ENCODE peak calls at places on chromosomes 6 and 20, in four cellular contexts. M is ovary, D is colonic mucosa, X is astrocyte of the spinal cord. A is an unnamed sample.

GRCh38 chr6:111925296-111925695 is 52.0 kb upstream of the FYN start:
- DNase-seq in M (no peak), D (no peak), X (peak), A (peak)

GRCh38 chr6:75719133-75719532 is 29.9 kb upstream of the MYO6 start:
- DNase-seq in M (no peak), D (no peak), X (no peak), A (no peak)

GRCh38 chr20:25344634-25345033 is 46.0 kb downstream of the ABHD12 start:
- DNase-seq in M (no peak), D (no peak), X (no peak), A (no peak)

GRCh38 chr20:38315290-38315966 is 11.5 kb downstream of the BPI start:
- DNase-seq in M (peak), D (no peak), X (peak), A (peak)

GRCh38 chr6:144145546-144145945 is 4.8 kb upstream of the STX11 start:
- DNase-seq in M (no peak), D (no peak), X (no peak), A (no peak)

GRCh38 chr6:157681041-157681650 is 141.9 kb upstream of the SNX9 start:
- DNase-seq in M (no peak), D (no peak), X (no peak), A (peak)

GRCh38 chr20:50338479-50339195 is 148.0 kb downstream of the CEBPB start:
- DNase-seq in M (no peak), D (no peak), X (peak), A (no peak)

GRCh38 chr20:62161347-62161746 is 17.8 kb downstream of the SS18L1 start:
- DNase-seq in M (no peak), D (no peak), X (peak), A (peak)

GRCh38 chr20:51437182-51437923 is 105.2 kb downstream of the NFATC2 start:
- DNase-seq in M (no peak), D (no peak), X (no peak), A (no peak)

GRCh38 chr6:31752739-31753319 is 9.6 kb upstream of the SAPCD1 start:
- DNase-seq in M (no peak), D (no peak), X (peak), A (peak)

GRCh38 chr6:31202259-31203166 is 32.0 kb upstream of the POU5F1 start:
- DNase-seq in M (no peak), D (peak), X (no peak), A (no peak)

GRCh38 chr6:113640046-113640445 is 217.1 kb upstream of the MARCKS start:
- DNase-seq in M (no peak), D (peak), X (no peak), A (no peak)
- H3K4me3 ChIP-seq in M (no peak), D (no peak), X (no peak), A (no peak)

GRCh38 chr20:53395188-53395923 is 198.3 kb downstream of the ZNF217 start:
- DNase-seq in M (no peak), D (no peak), X (no peak), A (no peak)
- TF ChIP-seq CTCF in M (no peak), D (no peak), X (no peak), A (no peak)

GRCh38 chr6:95572098-95572497 is 5.2 kb upstream of the MANEA start:
- DNase-seq in M (no peak), D (no peak), X (no peak), A (no peak)
- H3K4me3 ChIP-seq in M (no peak), D (no peak), X (no peak), A (no peak)

DNA sequence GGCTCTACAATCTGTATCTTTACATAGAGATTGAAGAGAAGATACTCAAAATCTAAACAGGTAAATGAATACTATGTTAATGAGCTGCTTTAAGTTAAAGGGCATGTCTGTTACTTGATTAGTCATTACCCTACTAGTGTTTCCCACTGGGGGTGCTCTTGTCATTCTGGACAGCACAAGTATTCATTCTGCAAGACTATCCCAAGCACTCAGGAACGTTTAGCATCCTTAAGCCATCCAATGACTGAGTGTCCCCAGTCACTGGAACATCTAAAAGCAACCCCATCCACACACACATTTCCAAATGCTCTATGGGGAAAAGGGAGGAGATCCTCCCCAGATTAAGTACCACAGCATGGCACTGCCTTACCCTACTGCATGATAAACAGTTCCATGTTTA is 25.7 kb downstream of the EZR start:
- DNase-seq in M (no peak), D (no peak), X (peak), A (peak)
- TF ChIP-seq CTCF in M (no peak), D (peak), X (peak), A (peak)

A was measured in fibroblast of pulmonary artery.